ENCODE peak calls at places on chromosome 17, in ten cellular contexts. One of them, this sample, is unnamed.
A peak's percentile ranks its signal among the peaks of the same experiment; 100 is the strongest.

GRCh38 chr17:17849863-17850373 is 13.1 kb upstream of the SREBF1 start:
- DNase-seq in IMR-90: peak; percentile 43
- DNase-seq in left lung: peak; percentile 70
- DNase-seq in PC-3: peak; percentile 25
- DNase-seq in Peyer's patch: peak; percentile 75
- DNase-seq in Caco-2: no peak
- DNase-seq in cardiac fibroblast: peak; percentile 56
- DNase-seq in stomach: peak; percentile 44
- DNase-seq in cardiac muscle cell: peak; percentile 68
- DNase-seq in astrocyte of the spinal cord: peak; percentile 83
- DNase-seq in this sample: peak; percentile 76

GRCh38 chr17:57954421-57955182 is 610 bp downstream of the CUEDC1 start:
- DNase-seq in IMR-90: peak; percentile 46
- DNase-seq in left lung: peak; percentile 64
- DNase-seq in PC-3: peak; percentile 76
- DNase-seq in Peyer's patch: no peak
- DNase-seq in Caco-2: peak; percentile 66
- DNase-seq in cardiac fibroblast: peak; percentile 59
- DNase-seq in stomach: peak; percentile 50
- DNase-seq in cardiac muscle cell: peak; percentile 55
- DNase-seq in astrocyte of the spinal cord: peak; percentile 55
- DNase-seq in this sample: no peak

GRCh38 chr17:63758428-63758827 is 15.0 kb downstream of the CCDC47 start:
- DNase-seq in IMR-90: no peak
- DNase-seq in left lung: no peak
- DNase-seq in PC-3: no peak
- DNase-seq in Peyer's patch: no peak
- DNase-seq in Caco-2: no peak
- DNase-seq in cardiac fibroblast: no peak
- DNase-seq in stomach: no peak
- DNase-seq in cardiac muscle cell: no peak
- DNase-seq in astrocyte of the spinal cord: no peak
- DNase-seq in this sample: no peak

GRCh38 chr17:7851438-7852261 is 3.2 kb upstream of the TMEM88 start:
- DNase-seq in IMR-90: peak; percentile 81
- DNase-seq in left lung: peak; percentile 92
- DNase-seq in PC-3: peak; percentile 87
- DNase-seq in Peyer's patch: peak; percentile 96
- DNase-seq in Caco-2: peak; percentile 56
- DNase-seq in cardiac fibroblast: peak; percentile 87
- DNase-seq in stomach: peak; percentile 94
- DNase-seq in cardiac muscle cell: peak; percentile 91
- DNase-seq in astrocyte of the spinal cord: peak; percentile 81
- DNase-seq in this sample: peak; percentile 65

GRCh38 chr17:80877829-80878303 is 113.8 kb upstream of the CHMP6 start:
- DNase-seq in IMR-90: no peak
- DNase-seq in left lung: peak; percentile 9
- DNase-seq in PC-3: no peak
- DNase-seq in Peyer's patch: peak; percentile 40
- DNase-seq in Caco-2: no peak
- DNase-seq in cardiac fibroblast: no peak
- DNase-seq in stomach: no peak
- DNase-seq in cardiac muscle cell: no peak
- DNase-seq in astrocyte of the spinal cord: no peak
- DNase-seq in this sample: no peak

GRCh38 chr17:16878547-16879100 is 93.3 kb downstream of the TNFRSF13B start:
- DNase-seq in IMR-90: no peak
- DNase-seq in left lung: no peak
- DNase-seq in PC-3: no peak
- DNase-seq in Peyer's patch: peak; percentile 39
- DNase-seq in Caco-2: no peak
- DNase-seq in cardiac fibroblast: no peak
- DNase-seq in stomach: peak; percentile 25
- DNase-seq in cardiac muscle cell: no peak
- DNase-seq in astrocyte of the spinal cord: no peak
- DNase-seq in this sample: no peak

GRCh38 chr17:9241371-9241712 is 220.0 kb downstream of the NTN1 start:
- DNase-seq in IMR-90: no peak
- DNase-seq in left lung: no peak
- DNase-seq in PC-3: no peak
- DNase-seq in Peyer's patch: no peak
- DNase-seq in Caco-2: no peak
- DNase-seq in cardiac fibroblast: no peak
- DNase-seq in stomach: peak; percentile 28
- DNase-seq in cardiac muscle cell: peak; percentile 28
- DNase-seq in astrocyte of the spinal cord: peak; percentile 31
- DNase-seq in this sample: no peak

GRCh38 chr17:20120835-20121234 is 111.7 kb downstream of the SPECC1 start:
- DNase-seq in IMR-90: no peak
- DNase-seq in left lung: no peak
- DNase-seq in PC-3: no peak
- DNase-seq in Peyer's patch: no peak
- DNase-seq in Caco-2: no peak
- DNase-seq in cardiac fibroblast: no peak
- DNase-seq in stomach: no peak
- DNase-seq in cardiac muscle cell: no peak
- DNase-seq in astrocyte of the spinal cord: no peak
- DNase-seq in this sample: no peak

GRCh38 chr17:62723842-62724241 is 84.3 kb downstream of the MARCHF10 start:
- DNase-seq in IMR-90: peak; percentile 29
- DNase-seq in left lung: no peak
- DNase-seq in PC-3: no peak
- DNase-seq in Peyer's patch: peak; percentile 14
- DNase-seq in Caco-2: no peak
- DNase-seq in cardiac fibroblast: peak; percentile 47
- DNase-seq in stomach: no peak
- DNase-seq in cardiac muscle cell: no peak
- DNase-seq in astrocyte of the spinal cord: no peak
- DNase-seq in this sample: no peak

GRCh38 chr17:62732125-62732524 is 76.0 kb downstream of the MARCHF10 start:
- DNase-seq in IMR-90: no peak
- DNase-seq in left lung: no peak
- DNase-seq in PC-3: no peak
- DNase-seq in Peyer's patch: peak; percentile 2
- DNase-seq in Caco-2: no peak
- DNase-seq in cardiac fibroblast: no peak
- DNase-seq in stomach: no peak
- DNase-seq in cardiac muscle cell: no peak
- DNase-seq in astrocyte of the spinal cord: no peak
- DNase-seq in this sample: no peak

GRCh38 chr17:62724398-62725146 is 83.5 kb downstream of the MARCHF10 start:
- DNase-seq in IMR-90: peak; percentile 44
- DNase-seq in left lung: no peak
- DNase-seq in PC-3: peak; percentile 23
- DNase-seq in Peyer's patch: peak; percentile 74
- DNase-seq in Caco-2: no peak
- DNase-seq in cardiac fibroblast: no peak
- DNase-seq in stomach: no peak
- DNase-seq in cardiac muscle cell: no peak
- DNase-seq in astrocyte of the spinal cord: no peak
- DNase-seq in this sample: no peak

GRCh38 chr17:62725791-62726249 is 82.3 kb downstream of the MARCHF10 start:
- DNase-seq in IMR-90: peak; percentile 64
- DNase-seq in left lung: no peak
- DNase-seq in PC-3: peak; percentile 87
- DNase-seq in Peyer's patch: peak; percentile 17
- DNase-seq in Caco-2: peak; percentile 23
- DNase-seq in cardiac fibroblast: peak; percentile 42
- DNase-seq in stomach: no peak
- DNase-seq in cardiac muscle cell: peak; percentile 45
- DNase-seq in astrocyte of the spinal cord: no peak
- DNase-seq in this sample: peak; percentile 63

DNA sequence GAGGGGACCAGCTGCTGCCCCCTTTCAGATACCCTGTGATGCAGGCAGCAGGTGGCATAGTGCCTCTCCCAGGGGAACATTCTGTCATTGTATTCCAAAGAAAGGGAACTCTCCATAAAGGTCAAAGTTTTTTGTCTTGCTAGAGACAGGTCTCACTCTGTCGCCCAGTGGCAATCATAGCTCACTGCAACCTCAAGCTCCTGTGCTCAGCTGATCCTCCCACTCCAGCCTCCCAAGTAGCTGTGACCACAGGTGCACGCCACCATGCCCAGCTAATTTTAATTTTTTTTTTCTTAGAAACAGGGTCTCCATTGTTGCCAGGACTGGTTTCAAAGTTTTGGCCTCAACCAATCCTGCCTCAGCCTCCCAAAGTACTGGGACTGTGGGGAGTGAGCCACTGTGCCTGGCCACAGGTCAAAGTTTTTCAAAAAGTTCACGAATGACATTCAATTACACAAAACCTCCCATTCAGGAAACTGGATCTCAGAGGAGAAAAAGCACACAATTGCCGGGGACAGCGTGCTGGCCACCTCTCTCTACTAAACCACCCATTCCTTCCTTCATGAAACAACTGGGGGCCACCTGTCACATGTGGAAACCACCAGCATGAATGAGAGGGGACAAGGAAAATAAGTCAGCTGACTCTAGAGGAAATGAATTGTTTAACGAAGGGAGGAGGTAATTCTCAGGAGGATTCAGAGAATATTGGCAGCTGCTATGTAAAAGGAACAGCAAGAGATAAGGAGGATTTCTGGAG is 80.0 kb downstream of the MARCHF10 start:
- DNase-seq in IMR-90: no peak
- DNase-seq in left lung: no peak
- DNase-seq in PC-3: peak; percentile 24
- DNase-seq in Peyer's patch: peak; percentile 6
- DNase-seq in Caco-2: no peak
- DNase-seq in cardiac fibroblast: no peak
- DNase-seq in stomach: no peak
- DNase-seq in cardiac muscle cell: no peak
- DNase-seq in astrocyte of the spinal cord: no peak
- DNase-seq in this sample: no peak
- H3K4me3 ChIP-seq in IMR-90: no peak overlapping the region
- H3K4me3 ChIP-seq in left lung: no peak overlapping the region
- H3K4me3 ChIP-seq in PC-3: no peak overlapping the region
- H3K4me3 ChIP-seq in Peyer's patch: no peak overlapping the region
- H3K4me3 ChIP-seq in Caco-2: no peak overlapping the region
- H3K4me3 ChIP-seq in cardiac fibroblast: no peak overlapping the region
- H3K4me3 ChIP-seq in stomach: no peak overlapping the region
- H3K4me3 ChIP-seq in cardiac muscle cell: no peak overlapping the region
- H3K4me3 ChIP-seq in astrocyte of the spinal cord: no peak overlapping the region
- H3K4me3 ChIP-seq in this sample: no peak overlapping the region

GRCh38 chr17:21289902-21290571 is 5.5 kb downstream of the MAP2K3 start:
- DNase-seq in IMR-90: no peak
- DNase-seq in left lung: no peak
- DNase-seq in PC-3: no peak
- DNase-seq in Peyer's patch: no peak
- DNase-seq in Caco-2: no peak
- DNase-seq in cardiac fibroblast: no peak
- DNase-seq in stomach: no peak
- DNase-seq in cardiac muscle cell: peak; percentile 20
- DNase-seq in astrocyte of the spinal cord: no peak
- DNase-seq in this sample: no peak

GRCh38 chr17:21288581-21289017 is 4.1 kb downstream of the MAP2K3 start:
- DNase-seq in IMR-90: no peak
- DNase-seq in left lung: no peak
- DNase-seq in PC-3: peak; percentile 31
- DNase-seq in Peyer's patch: no peak
- DNase-seq in Caco-2: no peak
- DNase-seq in cardiac fibroblast: no peak
- DNase-seq in stomach: no peak
- DNase-seq in cardiac muscle cell: no peak
- DNase-seq in astrocyte of the spinal cord: no peak
- DNase-seq in this sample: no peak

GRCh38 chr17:21287703-21288449 is 3.4 kb downstream of the MAP2K3 start:
- DNase-seq in IMR-90: peak; percentile 97
- DNase-seq in left lung: peak; percentile 97
- DNase-seq in PC-3: peak; percentile 100
- DNase-seq in Peyer's patch: peak; percentile 99
- DNase-seq in Caco-2: no peak
- DNase-seq in cardiac fibroblast: peak; percentile 97
- DNase-seq in stomach: peak; percentile 99
- DNase-seq in cardiac muscle cell: peak; percentile 97
- DNase-seq in astrocyte of the spinal cord: peak; percentile 95
- DNase-seq in this sample: peak; percentile 88

GRCh38 chr17:21291357-21291756 is 6.8 kb downstream of the MAP2K3 start:
- DNase-seq in IMR-90: no peak
- DNase-seq in left lung: no peak
- DNase-seq in PC-3: no peak
- DNase-seq in Peyer's patch: no peak
- DNase-seq in Caco-2: no peak
- DNase-seq in cardiac fibroblast: no peak
- DNase-seq in stomach: no peak
- DNase-seq in cardiac muscle cell: no peak
- DNase-seq in astrocyte of the spinal cord: no peak
- DNase-seq in this sample: no peak

DNA sequence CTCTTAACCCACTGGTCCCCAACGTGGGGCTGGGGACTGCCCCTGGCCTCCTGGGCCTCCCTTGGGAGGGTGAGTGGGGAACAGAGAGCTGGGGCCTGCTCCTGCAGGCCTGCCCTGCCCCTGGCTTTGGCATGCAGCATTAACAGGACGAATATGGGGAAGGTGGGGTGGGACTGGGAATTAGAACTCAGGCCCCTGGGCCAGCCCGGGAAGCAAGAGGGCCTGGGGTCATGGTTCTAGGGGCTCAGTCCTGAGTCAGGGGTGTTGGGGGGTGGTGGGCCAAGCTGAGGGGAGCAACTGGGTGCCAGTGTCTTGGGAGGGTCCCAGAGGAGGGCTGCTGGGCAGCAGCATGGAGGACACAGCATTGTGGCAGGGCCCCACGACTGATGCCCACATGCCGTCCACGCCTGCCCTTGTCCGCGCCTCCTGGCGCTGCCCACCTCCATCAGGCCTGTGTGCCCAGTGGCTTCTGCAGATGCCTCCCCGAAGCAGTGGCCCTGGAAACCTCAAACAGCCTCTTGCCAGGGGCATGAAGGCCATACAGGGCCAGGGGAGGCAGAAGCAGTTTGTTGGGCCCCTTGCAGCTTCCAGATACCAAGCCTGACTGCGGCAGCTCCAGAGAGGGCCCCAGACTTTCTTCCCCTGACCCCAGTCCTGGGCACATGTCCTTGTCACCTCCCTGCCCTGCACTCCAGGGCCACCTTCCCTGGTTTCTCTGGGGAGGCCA is 4.8 kb downstream of the MAP2K3 start:
- DNase-seq in IMR-90: no peak
- DNase-seq in left lung: no peak
- DNase-seq in PC-3: no peak
- DNase-seq in Peyer's patch: no peak
- DNase-seq in Caco-2: no peak
- DNase-seq in cardiac fibroblast: no peak
- DNase-seq in stomach: no peak
- DNase-seq in cardiac muscle cell: no peak
- DNase-seq in astrocyte of the spinal cord: no peak
- DNase-seq in this sample: no peak
- H3K4me3 ChIP-seq in IMR-90: no peak overlapping the region
- H3K4me3 ChIP-seq in left lung: no peak overlapping the region
- H3K4me3 ChIP-seq in PC-3: no peak overlapping the region
- H3K4me3 ChIP-seq in Peyer's patch: no peak overlapping the region
- H3K4me3 ChIP-seq in Caco-2: no peak overlapping the region
- H3K4me3 ChIP-seq in cardiac fibroblast: no peak overlapping the region
- H3K4me3 ChIP-seq in stomach: no peak overlapping the region
- H3K4me3 ChIP-seq in cardiac muscle cell: no peak overlapping the region
- H3K4me3 ChIP-seq in astrocyte of the spinal cord: no peak overlapping the region
- H3K4me3 ChIP-seq in this sample: no peak overlapping the region

GRCh38 chr17:62627904-62628603 is 584 bp downstream of the MRC2 start:
- DNase-seq in IMR-90: peak; percentile 74
- DNase-seq in left lung: peak; percentile 57
- DNase-seq in PC-3: peak; percentile 30
- DNase-seq in Peyer's patch: no peak
- DNase-seq in Caco-2: no peak
- DNase-seq in cardiac fibroblast: peak; percentile 77
- DNase-seq in stomach: no peak
- DNase-seq in cardiac muscle cell: peak; percentile 85
- DNase-seq in astrocyte of the spinal cord: peak; percentile 82
- DNase-seq in this sample: peak; percentile 54
- H3K4me3 ChIP-seq in IMR-90: peak overlapping the region; percentile 64
- H3K4me3 ChIP-seq in left lung: peak overlapping the region; percentile 70
- H3K4me3 ChIP-seq in PC-3: peak overlapping the region; percentile 88
- H3K4me3 ChIP-seq in Peyer's patch: peak overlapping the region; percentile 45
- H3K4me3 ChIP-seq in Caco-2: peak overlapping the region; percentile 50
- H3K4me3 ChIP-seq in cardiac fibroblast: peak overlapping the region; percentile 78
- H3K4me3 ChIP-seq in stomach: peak overlapping the region; percentile 59
- H3K4me3 ChIP-seq in cardiac muscle cell: peak overlapping the region; percentile 44
- H3K4me3 ChIP-seq in astrocyte of the spinal cord: peak overlapping the region; percentile 78
- H3K4me3 ChIP-seq in this sample: peak overlapping the region; percentile 87

GRCh38 chr17:60443713-60444112 is 21.4 kb downstream of the CHCT1 start:
- DNase-seq in IMR-90: no peak
- DNase-seq in left lung: no peak
- DNase-seq in PC-3: no peak
- DNase-seq in Peyer's patch: no peak
- DNase-seq in Caco-2: no peak
- DNase-seq in cardiac fibroblast: no peak
- DNase-seq in stomach: no peak
- DNase-seq in cardiac muscle cell: no peak
- DNase-seq in astrocyte of the spinal cord: no peak
- DNase-seq in this sample: no peak
- H3K4me3 ChIP-seq in IMR-90: no peak overlapping the region
- H3K4me3 ChIP-seq in left lung: no peak overlapping the region
- H3K4me3 ChIP-seq in PC-3: no peak overlapping the region
- H3K4me3 ChIP-seq in Peyer's patch: no peak overlapping the region
- H3K4me3 ChIP-seq in Caco-2: no peak overlapping the region
- H3K4me3 ChIP-seq in cardiac fibroblast: no peak overlapping the region
- H3K4me3 ChIP-seq in stomach: no peak overlapping the region
- H3K4me3 ChIP-seq in cardiac muscle cell: no peak overlapping the region
- H3K4me3 ChIP-seq in astrocyte of the spinal cord: no peak overlapping the region
- H3K4me3 ChIP-seq in this sample: no peak overlapping the region

This sample was measured in brain microvascular endothelial cell.